ENCODE peak calls at places on chromosomes 7 and 10, in five cellular contexts. One of them, this sample, is unnamed.
A peak's percentile ranks its signal among the peaks of the same experiment; 100 is the strongest.

GRCh38 chr7:21651697-21652096 is 108.9 kb downstream of the DNAH11 start:
- DNase-seq in HepG2: no peak
- DNase-seq in HCT116: no peak
- DNase-seq in GM12878: no peak
- DNase-seq in K562: no peak
- DNase-seq in this sample: no peak

GRCh38 chr10:9239298-9239697 is 1184.8 kb downstream of the GATA3 start:
- DNase-seq in HepG2: no peak
- DNase-seq in HCT116: no peak
- DNase-seq in GM12878: no peak
- DNase-seq in K562: no peak
- DNase-seq in this sample: peak; percentile 73

GRCh38 chr7:27677912-27678612 is 15.4 kb upstream of the HIBADH start:
- DNase-seq in HepG2: peak; percentile 83
- DNase-seq in HCT116: peak; percentile 87
- DNase-seq in GM12878: no peak
- DNase-seq in K562: peak; percentile 64
- DNase-seq in this sample: no peak

GRCh38 chr7:134449596-134450194 is 9.2 kb downstream of the AKR1B1 start:
- DNase-seq in HepG2: no peak
- DNase-seq in HCT116: no peak
- DNase-seq in GM12878: no peak
- DNase-seq in K562: no peak
- DNase-seq in this sample: no peak

GRCh38 chr7:150322114-150322832 is 882 bp upstream of the LRRC61 start:
- DNase-seq in HepG2: peak; percentile 29
- DNase-seq in HCT116: no peak
- DNase-seq in GM12878: no peak
- DNase-seq in K562: peak; percentile 98
- DNase-seq in this sample: no peak

GRCh38 chr7:99827040-99827778 is 604 bp upstream of the CYP3A43 start:
- DNase-seq in HepG2: peak; percentile 95
- DNase-seq in HCT116: no peak
- DNase-seq in GM12878: no peak
- DNase-seq in K562: no peak
- DNase-seq in this sample: no peak

GRCh38 chr10:44132361-44133289 is 252.3 kb downstream of the CXCL12 start:
- DNase-seq in HepG2: no peak
- DNase-seq in HCT116: no peak
- DNase-seq in GM12878: no peak
- DNase-seq in K562: no peak
- DNase-seq in this sample: no peak

GRCh38 chr7:26657139-26657753 is 207.1 kb downstream of the SKAP2 start:
- DNase-seq in HepG2: no peak
- DNase-seq in HCT116: no peak
- DNase-seq in GM12878: no peak
- DNase-seq in K562: no peak
- DNase-seq in this sample: no peak

GRCh38 chr10:52316500-52316899 is 2.4 kb downstream of the DKK1 start:
- DNase-seq in HepG2: no peak
- DNase-seq in HCT116: no peak
- DNase-seq in GM12878: no peak
- DNase-seq in K562: no peak
- DNase-seq in this sample: no peak

GRCh38 chr7:16655394-16655793 is 9.4 kb downstream of the BZW2 start:
- DNase-seq in HepG2: no peak
- DNase-seq in HCT116: no peak
- DNase-seq in GM12878: no peak
- DNase-seq in K562: no peak
- DNase-seq in this sample: no peak

GRCh38 chr10:6755891-6756460 is 175.9 kb upstream of the PRKCQ start:
- DNase-seq in HepG2: no peak
- DNase-seq in HCT116: no peak
- DNase-seq in GM12878: no peak
- DNase-seq in K562: no peak
- DNase-seq in this sample: no peak

GRCh38 chr10:93573051-93573909 is 6.8 kb downstream of the FFAR4 start:
- DNase-seq in HepG2: no peak
- DNase-seq in HCT116: no peak
- DNase-seq in GM12878: no peak
- DNase-seq in K562: no peak
- DNase-seq in this sample: no peak

GRCh38 chr7:55020481-55020871 is 1.7 kb downstream of the EGFR start:
- DNase-seq in HepG2: no peak
- DNase-seq in HCT116: no peak
- DNase-seq in GM12878: no peak
- DNase-seq in K562: no peak
- DNase-seq in this sample: no peak

GRCh38 chr10:133608855-133609254 is 17.7 kb downstream of the FRG2B start:
- DNase-seq in HepG2: no peak
- DNase-seq in HCT116: no peak
- DNase-seq in GM12878: no peak
- DNase-seq in K562: no peak
- DNase-seq in this sample: peak; percentile 38

GRCh38 chr10:31395695-31396094 is 76.7 kb downstream of the ZEB1 start:
- DNase-seq in HepG2: no peak
- DNase-seq in HCT116: no peak
- DNase-seq in GM12878: no peak
- DNase-seq in K562: no peak
- DNase-seq in this sample: no peak

GRCh38 chr10:104707602-104708160 is 66.6 kb downstream of the SORCS3 start:
- DNase-seq in HepG2: no peak
- DNase-seq in HCT116: no peak
- DNase-seq in GM12878: no peak
- DNase-seq in K562: no peak
- DNase-seq in this sample: no peak

GRCh38 chr10:19480296-19480695 is 335.9 kb upstream of the PLXDC2 start:
- DNase-seq in HepG2: no peak
- DNase-seq in HCT116: no peak
- DNase-seq in GM12878: no peak
- DNase-seq in K562: no peak
- DNase-seq in this sample: no peak

GRCh38 chr7:83684928-83685327 is 36.0 kb upstream of the SEMA3E start:
- DNase-seq in HepG2: no peak
- DNase-seq in HCT116: peak; percentile 58
- DNase-seq in GM12878: no peak
- DNase-seq in K562: no peak
- DNase-seq in this sample: no peak

GRCh38 chr7:29807179-29807841 is 1.0 kb downstream of the WIPF3 start:
- DNase-seq in HepG2: peak; percentile 15
- DNase-seq in HCT116: peak; percentile 34
- DNase-seq in GM12878: no peak
- DNase-seq in K562: no peak
- DNase-seq in this sample: peak; percentile 55

GRCh38 chr7:12524794-12525386 is 45.6 kb upstream of the SCIN start:
- DNase-seq in HepG2: peak; percentile 33
- DNase-seq in HCT116: peak; percentile 60
- DNase-seq in GM12878: peak; percentile 2
- DNase-seq in K562: peak; percentile 63
- DNase-seq in this sample: peak; percentile 47

GRCh38 chr10:112424658-112425057 is 22.1 kb downstream of the ZDHHC6 start:
- DNase-seq in HepG2: no peak
- DNase-seq in HCT116: no peak
- DNase-seq in GM12878: no peak
- DNase-seq in K562: no peak
- DNase-seq in this sample: no peak

GRCh38 chr7:158389514-158390425 is 197.9 kb downstream of the PTPRN2 start:
- DNase-seq in HepG2: no peak
- DNase-seq in HCT116: no peak
- DNase-seq in GM12878: no peak
- DNase-seq in K562: no peak
- DNase-seq in this sample: no peak

GRCh38 chr7:44967571-44968446 is 11.0 kb downstream of the MYO1G start:
- DNase-seq in HepG2: peak; percentile 68
- DNase-seq in HCT116: no peak
- DNase-seq in GM12878: no peak
- DNase-seq in K562: peak; percentile 66
- DNase-seq in this sample: peak; percentile 79

GRCh38 chr10:51892965-51893658 is 193.7 kb upstream of the CSTF2T start:
- DNase-seq in HepG2: peak; percentile 10
- DNase-seq in HCT116: peak; percentile 40
- DNase-seq in GM12878: no peak
- DNase-seq in K562: no peak
- DNase-seq in this sample: peak; percentile 26

GRCh38 chr10:8404721-8405120 is 350.2 kb downstream of the GATA3 start:
- DNase-seq in HepG2: no peak
- DNase-seq in HCT116: no peak
- DNase-seq in GM12878: peak; percentile 21
- DNase-seq in K562: no peak
- DNase-seq in this sample: no peak

GRCh38 chr10:93712593-93712992 is 10.2 kb upstream of the FRA10AC1 start:
- DNase-seq in HepG2: no peak
- DNase-seq in HCT116: no peak
- DNase-seq in GM12878: no peak
- DNase-seq in K562: no peak
- DNase-seq in this sample: no peak

GRCh38 chr10:62083868-62084267 is 182.4 kb downstream of the ARID5B start:
- DNase-seq in HepG2: no peak
- DNase-seq in HCT116: no peak
- DNase-seq in GM12878: no peak
- DNase-seq in K562: peak; percentile 69
- DNase-seq in this sample: peak; percentile 49

GRCh38 chr10:122480146-122480833 is 18.9 kb downstream of the HTRA1 start:
- DNase-seq in HepG2: no peak
- DNase-seq in HCT116: no peak
- DNase-seq in GM12878: no peak
- DNase-seq in K562: no peak
- DNase-seq in this sample: no peak

GRCh38 chr7:44353668-44354067 is 28.3 kb upstream of the CAMK2B start:
- DNase-seq in HepG2: no peak
- DNase-seq in HCT116: no peak
- DNase-seq in GM12878: no peak
- DNase-seq in K562: no peak
- DNase-seq in this sample: no peak

GRCh38 chr7:121360564-121360963 is 31.8 kb downstream of the WNT16 start:
- DNase-seq in HepG2: no peak
- DNase-seq in HCT116: no peak
- DNase-seq in GM12878: no peak
- DNase-seq in K562: no peak
- DNase-seq in this sample: no peak

GRCh38 chr10:84957427-84957826 is 629.0 kb downstream of the CCSER2 start:
- DNase-seq in HepG2: no peak
- DNase-seq in HCT116: no peak
- DNase-seq in GM12878: no peak
- DNase-seq in K562: no peak
- DNase-seq in this sample: no peak
- TF ChIP-seq MAX in HepG2: no peak
- TF ChIP-seq MAX in HCT116: no peak
- TF ChIP-seq MAX in GM12878: no peak
- TF ChIP-seq MAX in K562: no peak
- TF ChIP-seq MAX in this sample: no peak

GRCh38 chr10:73159038-73159648 is 8.7 kb downstream of the ECD start:
- DNase-seq in HepG2: peak; percentile 59
- DNase-seq in HCT116: no peak
- DNase-seq in GM12878: peak; percentile 30
- DNase-seq in K562: peak; percentile 79
- DNase-seq in this sample: peak; percentile 59
- TF ChIP-seq ZBTB33 in HepG2: no peak
- TF ChIP-seq ZBTB33 in HCT116: no peak
- TF ChIP-seq ZBTB33 in GM12878: no peak
- TF ChIP-seq ZBTB33 in K562: no peak
- TF ChIP-seq ZBTB33 in this sample: no peak

GRCh38 chr7:155147172-155147571 is 77.0 kb downstream of the HTR5A start:
- DNase-seq in HepG2: no peak
- DNase-seq in HCT116: no peak
- DNase-seq in GM12878: no peak
- DNase-seq in K562: no peak
- DNase-seq in this sample: no peak

GRCh38 chr7:155143381-155143780 is 73.3 kb downstream of the HTR5A start:
- DNase-seq in HepG2: no peak
- DNase-seq in HCT116: no peak
- DNase-seq in GM12878: no peak
- DNase-seq in K562: no peak
- DNase-seq in this sample: no peak

GRCh38 chr7:155145477-155146255 is 75.5 kb downstream of the HTR5A start:
- DNase-seq in HepG2: no peak
- DNase-seq in HCT116: no peak
- DNase-seq in GM12878: no peak
- DNase-seq in K562: no peak
- DNase-seq in this sample: no peak

GRCh38 chr7:155141562-155141961 is 71.4 kb downstream of the HTR5A start:
- DNase-seq in HepG2: no peak
- DNase-seq in HCT116: no peak
- DNase-seq in GM12878: no peak
- DNase-seq in K562: no peak
- DNase-seq in this sample: no peak

DNA sequence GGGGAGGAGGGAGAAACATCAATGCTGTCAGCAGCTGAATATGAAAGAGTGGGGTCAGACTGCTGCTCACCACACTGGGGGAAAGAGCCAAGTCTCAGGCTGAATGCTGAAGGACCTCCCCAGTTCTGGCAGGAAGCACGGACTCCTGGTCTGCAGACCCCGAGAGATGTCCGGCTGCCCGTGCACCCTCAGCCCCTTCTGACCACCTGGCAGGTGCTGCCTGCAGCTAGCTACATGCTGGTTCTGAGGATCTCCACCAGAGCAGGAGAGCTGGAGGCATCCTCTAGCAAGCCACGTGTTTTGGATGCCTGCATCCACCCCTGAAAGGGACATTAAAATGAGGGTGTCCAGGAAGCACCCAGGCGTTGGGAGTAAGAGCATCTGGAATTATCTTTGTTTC is 74.2 kb downstream of the HTR5A start:
- DNase-seq in HepG2: no peak
- DNase-seq in HCT116: no peak
- DNase-seq in GM12878: no peak
- DNase-seq in K562: no peak
- DNase-seq in this sample: no peak
- TF ChIP-seq MAX in HepG2: no peak
- TF ChIP-seq MAX in HCT116: no peak
- TF ChIP-seq MAX in GM12878: no peak
- TF ChIP-seq MAX in K562: no peak
- TF ChIP-seq MAX in this sample: no peak

GRCh38 chr10:132103116-132103910 is 37.6 kb downstream of the JAKMIP3 start:
- DNase-seq in HepG2: no peak
- DNase-seq in HCT116: no peak
- DNase-seq in GM12878: no peak
- DNase-seq in K562: no peak
- DNase-seq in this sample: no peak
- TF ChIP-seq ZBTB33 in HepG2: no peak
- TF ChIP-seq ZBTB33 in HCT116: no peak
- TF ChIP-seq ZBTB33 in GM12878: no peak
- TF ChIP-seq ZBTB33 in K562: no peak
- TF ChIP-seq ZBTB33 in this sample: no peak

This sample was measured in SK-N-SH.